ENCODE peak calls at places on chromosomes 3 and 15, in six cellular contexts. V is mesothelial cell of epicardium; E is uterus; L is stimulated activated CD4-positive, alpha-beta T cell treated with anti-CD3 and anti-CD28 coated beads, Interleukin-2, amount 100 ng/mL, for 48 hours; S is HTR-8/SVneo; W is activated CD4-positive, CD25-positive, alpha-beta regulatory T cell treated with anti-CD3 and anti-CD28 coated beads, Interleukin-2, amount 50 U/mL, for 16 hours. I is an unnamed sample.

GRCh38 chr15:21270474-21270873 is 169.8 kb downstream of the POTEB3 start:
- DNase-seq in W (no peak), L (no peak), E (no peak), S (no peak), V (no peak), I (peak)

GRCh38 chr3:30368978-30369377 is 237.4 kb upstream of the TGFBR2 start:
- DNase-seq in W (no peak), E (no peak), S (no peak), V (no peak), L (no peak), I (no peak)

GRCh38 chr3:158731938-158732855 is at the start of gene RARRES1:
- DNase-seq in V (peak), L (peak), W (no peak), S (peak), E (peak), I (peak)

GRCh38 chr3:145727416-145727930 is 433.5 kb downstream of the PLOD2 start:
- DNase-seq in V (no peak), E (no peak), S (no peak), W (no peak), L (no peak), I (no peak)

GRCh38 chr15:40328176-40328575 is 4.7 kb downstream of the INAFM2 start:
- DNase-seq in S (no peak), V (no peak), L (no peak), E (no peak), W (no peak), I (no peak)

GRCh38 chr3:184337315-184337714 is at the start of gene FAM131A:
- DNase-seq in W (no peak), E (peak), V (no peak), L (no peak), S (no peak), I (peak)

GRCh38 chr3:104632947-104633346 is 733.8 kb upstream of the ALCAM start:
- DNase-seq in S (no peak), L (no peak), V (no peak), W (no peak), E (no peak), I (no peak)

GRCh38 chr15:62389887-62390792 is 225.1 kb upstream of the C2CD4B start:
- DNase-seq in W (peak), S (peak), E (peak), V (peak), L (peak), I (peak)

GRCh38 chr3:195847061-195847950 is 35.6 kb upstream of the MUC4 start:
- DNase-seq in W (no peak), L (no peak), E (no peak), S (peak), V (no peak), I (no peak)

GRCh38 chr15:68403161-68403941 is 28.6 kb downstream of the ITGA11 start:
- DNase-seq in W (no peak), V (peak), E (peak), S (no peak), L (no peak), I (no peak)

GRCh38 chr3:128348805-128349531 is 117.7 kb downstream of the DNAJB8 start:
- DNase-seq in W (no peak), E (no peak), S (no peak), V (no peak), L (no peak), I (peak)

GRCh38 chr15:63256433-63256884 is 20.9 kb upstream of the APH1B start:
- DNase-seq in S (peak), L (no peak), V (no peak), W (no peak), E (no peak), I (no peak)

GRCh38 chr15:81645470-81645869 is 271.5 kb upstream of the TMC3 start:
- DNase-seq in V (no peak), S (no peak), L (no peak), E (no peak), W (no peak), I (no peak)

GRCh38 chr15:23422946-23423708 is 23.9 kb downstream of the GOLGA6L2 start:
- DNase-seq in S (no peak), W (no peak), E (no peak), V (no peak), L (no peak), I (no peak)

GRCh38 chr3:24541935-24542334 is 47.3 kb upstream of the THRB start:
- DNase-seq in V (no peak), W (no peak), E (no peak), L (no peak), S (no peak), I (no peak)

GRCh38 chr3:143298886-143299535 is 179.4 kb downstream of the CHST2 start:
- DNase-seq in L (no peak), V (no peak), W (no peak), S (no peak), E (no peak), I (no peak)

GRCh38 chr15:71093089-71094024 is 21.9 kb upstream of the THSD4 start:
- DNase-seq in L (no peak), W (no peak), E (no peak), V (no peak), S (peak), I (no peak)

GRCh38 chr3:27675287-27675686 is 46.8 kb downstream of the EOMES start:
- DNase-seq in L (no peak), W (no peak), E (no peak), S (no peak), V (no peak), I (peak)

GRCh38 chr3:82875401-82875800 is 1114.0 kb upstream of the GBE1 start:
- DNase-seq in S (no peak), L (no peak), V (no peak), W (no peak), E (no peak), I (no peak)

GRCh38 chr3:60610441-60611112 is 640.7 kb downstream of the FHIT start:
- DNase-seq in E (peak), S (no peak), V (no peak), W (no peak), L (no peak), I (peak)

GRCh38 chr3:72797773-72798543 is 50.3 kb downstream of the SHQ1 start:
- DNase-seq in L (no peak), W (no peak), E (no peak), V (peak), S (no peak), I (peak)

GRCh38 chr3:11300970-11301369 is 28.8 kb downstream of the ATG7 start:
- DNase-seq in S (no peak), L (no peak), E (no peak), W (no peak), V (no peak), I (no peak)

GRCh38 chr3:192992346-192992745 is 74.7 kb upstream of the MB21D2 start:
- DNase-seq in S (no peak), E (no peak), L (no peak), V (no peak), W (no peak), I (no peak)

GRCh38 chr3:43615133-43615532 is 6.7 kb downstream of the ANO10 start:
- DNase-seq in W (no peak), S (no peak), L (no peak), E (no peak), V (no peak), I (no peak)

GRCh38 chr3:194386610-194387009 is 12.5 kb downstream of the GP5 start:
- DNase-seq in V (no peak), S (no peak), W (no peak), L (no peak), E (no peak), I (no peak)

GRCh38 chr3:128322030-128323022 is 144.4 kb downstream of the DNAJB8 start:
- DNase-seq in V (peak), L (peak), W (peak), E (no peak), S (no peak), I (peak)

GRCh38 chr15:80502782-80503181 is 98.6 kb downstream of the ARNT2 start:
- DNase-seq in V (no peak), S (no peak), E (no peak), W (no peak), L (no peak), I (no peak)

GRCh38 chr15:33865416-33865815 is 102.9 kb upstream of the CHRM5 start:
- DNase-seq in W (no peak), L (no peak), S (no peak), E (no peak), V (no peak), I (no peak)

GRCh38 chr3:52277972-52278509 is 408 bp downstream of the WDR82 start:
- DNase-seq in W (peak), L (peak), S (peak), E (peak), V (no peak), I (peak)

GRCh38 chr15:29106551-29107290 is 162.9 kb downstream of the NSMCE3 start:
- DNase-seq in L (no peak), S (no peak), E (no peak), W (no peak), V (no peak), I (no peak)

GRCh38 chr3:86954226-86954625 is 36.7 kb downstream of the VGLL3 start:
- DNase-seq in V (no peak), S (no peak), W (no peak), L (no peak), E (no peak), I (no peak)

GRCh38 chr15:62783303-62783957 is 259.1 kb upstream of the TPM1 start:
- DNase-seq in L (no peak), E (no peak), W (no peak), S (peak), V (no peak), I (no peak)

GRCh38 chr3:114709102-114709501 is 415.3 kb downstream of the TIGIT start:
- DNase-seq in W (no peak), L (no peak), V (no peak), E (no peak), S (no peak), I (no peak)

I was measured in cerebellar cortex.